ENCODE peak calls at places on chromosomes 1 and 21, in four cellular contexts. K, U, X and I are unnamed samples.

GRCh38 chr1:44808938-44809917 is 905 bp downstream of the BTBD19 start:
- DNase-seq in K (peak), U (peak), X (peak), I (peak)

GRCh38 chr21:24148461-24148860 is 1458.8 kb downstream of the MRPL39 start:
- DNase-seq in K (no peak), U (no peak), X (no peak), I (no peak)

GRCh38 chr1:232178191-232178590 is 451.7 kb downstream of the SIPA1L2 start:
- DNase-seq in K (no peak), U (no peak), X (no peak), I (no peak)

GRCh38 chr1:67429011-67429527 is 1.1 kb downstream of the SERBP1 start:
- DNase-seq in K (peak), U (no peak), X (peak), I (peak)

GRCh38 chr1:86775395-86775794 is 71.0 kb downstream of the SH3GLB1 start:
- DNase-seq in K (no peak), U (no peak), X (peak), I (no peak)

GRCh38 chr1:220918285-220918951 is 39.2 kb downstream of the HLX start:
- DNase-seq in K (no peak), U (no peak), X (no peak), I (no peak)

GRCh38 chr1:207027221-207027777 is 5.3 kb downstream of the C1orf116 start:
- DNase-seq in K (no peak), U (no peak), X (no peak), I (peak)

GRCh38 chr1:70945676-70946075 is 101.9 kb downstream of the PTGER3 start:
- DNase-seq in K (no peak), U (no peak), X (no peak), I (no peak)

GRCh38 chr21:28480091-28480869 is 512.4 kb downstream of the LTN1 start:
- DNase-seq in K (no peak), U (no peak), X (no peak), I (no peak)

GRCh38 chr1:94416901-94417701 is 1.1 kb upstream of the ABCD3 start:
- DNase-seq in K (peak), U (peak), X (peak), I (peak)
- H3K4me3 ChIP-seq in K (peak), U (peak), X (peak), I (peak)

GRCh38 chr1:178632619-178633018 is 92.4 kb upstream of the RALGPS2 start:
- DNase-seq in K (no peak), U (no peak), X (no peak), I (no peak)
- H3K4me3 ChIP-seq in K (no peak), U (no peak), X (no peak), I (no peak)

DNA sequence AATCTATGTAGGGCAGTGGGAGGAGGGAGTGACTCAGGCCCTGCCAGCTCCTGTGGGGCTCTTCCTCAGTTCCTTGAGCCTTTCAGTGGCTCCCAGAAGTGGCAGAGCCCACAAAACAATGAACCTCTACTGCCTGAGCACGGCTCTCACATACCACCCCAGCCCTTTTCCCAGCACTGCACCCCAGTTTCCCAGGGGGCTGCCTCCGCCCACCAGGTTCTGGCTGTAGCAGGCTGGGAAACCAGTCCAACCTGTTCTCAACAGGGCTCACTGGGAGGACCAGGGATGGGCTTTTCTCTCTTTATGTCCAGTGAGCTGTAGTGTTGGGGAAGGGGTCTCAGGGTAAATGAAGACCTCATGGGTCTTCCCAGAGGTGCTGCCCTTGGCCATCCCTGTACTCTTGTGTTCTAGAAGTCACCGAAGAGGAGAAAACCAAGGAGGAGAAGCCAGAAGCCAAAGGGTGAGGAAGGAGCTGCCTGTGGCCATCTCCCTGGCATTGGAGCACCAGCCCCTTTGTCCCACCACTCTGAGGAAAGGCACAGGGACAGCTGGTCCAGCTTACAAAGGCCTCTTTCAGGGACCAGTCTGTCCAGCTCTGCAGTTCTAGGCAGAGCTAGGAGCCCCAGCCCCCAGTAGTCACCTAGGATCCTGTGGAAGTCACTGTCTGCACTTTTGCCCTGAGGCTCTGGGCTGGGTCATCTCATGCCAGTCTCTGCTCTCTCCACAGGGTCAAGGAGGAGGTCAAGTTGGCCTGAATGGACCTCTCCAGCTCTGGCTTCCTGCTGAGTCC is 3.5 kb downstream of the MARCKSL1 start:
- DNase-seq in K (no peak), U (no peak), X (no peak), I (no peak)
- H3K4me3 ChIP-seq in K (no peak), U (no peak), X (no peak), I (no peak)

GRCh38 chr1:157132111-157132510 is 6.1 kb downstream of the ETV3 start:
- DNase-seq in K (no peak), U (no peak), X (no peak), I (no peak)
- H3K4me3 ChIP-seq in K (no peak), U (no peak), X (no peak), I (no peak)